ENCODE peak calls at places on chromosome 6, in five cellular contexts. One of them, this sample, is unnamed.

GRCh38 chr6:29723666-29724588 is 693 bp downstream of the HLA-F start:
- DNase-seq in CD8-positive, alpha-beta memory T cell: peak
- DNase-seq in bronchial epithelial cell: no peak
- DNase-seq in activated CD4-positive, alpha-beta T cell treated with anti-CD3 and anti-CD28 coated beads for 4 hours: peak
- DNase-seq in stimulated activated CD4-positive, alpha-beta T cell treated with anti-CD3 and anti-CD28 coated beads, Interleukin-1b, Interleukin-23, amount 100 ng/mL, for 4 hours: peak
- DNase-seq in this sample: no peak

GRCh38 chr6:85482206-85483040 is 32.5 kb downstream of the NT5E start:
- DNase-seq in CD8-positive, alpha-beta memory T cell: no peak
- DNase-seq in bronchial epithelial cell: no peak
- DNase-seq in activated CD4-positive, alpha-beta T cell treated with anti-CD3 and anti-CD28 coated beads for 4 hours: no peak
- DNase-seq in stimulated activated CD4-positive, alpha-beta T cell treated with anti-CD3 and anti-CD28 coated beads, Interleukin-1b, Interleukin-23, amount 100 ng/mL, for 4 hours: no peak
- DNase-seq in this sample: no peak

GRCh38 chr6:104771258-104771832 is 88.4 kb downstream of the HACE1 start:
- DNase-seq in CD8-positive, alpha-beta memory T cell: peak
- DNase-seq in bronchial epithelial cell: peak
- DNase-seq in activated CD4-positive, alpha-beta T cell treated with anti-CD3 and anti-CD28 coated beads for 4 hours: no peak
- DNase-seq in stimulated activated CD4-positive, alpha-beta T cell treated with anti-CD3 and anti-CD28 coated beads, Interleukin-1b, Interleukin-23, amount 100 ng/mL, for 4 hours: no peak
- DNase-seq in this sample: peak

GRCh38 chr6:88637761-88638160 is 325.7 kb downstream of the RNGTT start:
- DNase-seq in CD8-positive, alpha-beta memory T cell: no peak
- DNase-seq in bronchial epithelial cell: no peak
- DNase-seq in activated CD4-positive, alpha-beta T cell treated with anti-CD3 and anti-CD28 coated beads for 4 hours: no peak
- DNase-seq in stimulated activated CD4-positive, alpha-beta T cell treated with anti-CD3 and anti-CD28 coated beads, Interleukin-1b, Interleukin-23, amount 100 ng/mL, for 4 hours: no peak
- DNase-seq in this sample: no peak

GRCh38 chr6:151847064-151847463 is 39.6 kb downstream of the ESR1 start:
- DNase-seq in CD8-positive, alpha-beta memory T cell: no peak
- DNase-seq in bronchial epithelial cell: peak
- DNase-seq in activated CD4-positive, alpha-beta T cell treated with anti-CD3 and anti-CD28 coated beads for 4 hours: no peak
- DNase-seq in stimulated activated CD4-positive, alpha-beta T cell treated with anti-CD3 and anti-CD28 coated beads, Interleukin-1b, Interleukin-23, amount 100 ng/mL, for 4 hours: no peak
- DNase-seq in this sample: no peak

GRCh38 chr6:143901885-143902708 is 37.8 kb downstream of the ZC2HC1B start:
- DNase-seq in CD8-positive, alpha-beta memory T cell: no peak
- DNase-seq in bronchial epithelial cell: no peak
- DNase-seq in activated CD4-positive, alpha-beta T cell treated with anti-CD3 and anti-CD28 coated beads for 4 hours: no peak
- DNase-seq in stimulated activated CD4-positive, alpha-beta T cell treated with anti-CD3 and anti-CD28 coated beads, Interleukin-1b, Interleukin-23, amount 100 ng/mL, for 4 hours: no peak
- DNase-seq in this sample: no peak

GRCh38 chr6:7440476-7440875 is 50.9 kb downstream of the RIOK1 start:
- DNase-seq in CD8-positive, alpha-beta memory T cell: no peak
- DNase-seq in bronchial epithelial cell: no peak
- DNase-seq in activated CD4-positive, alpha-beta T cell treated with anti-CD3 and anti-CD28 coated beads for 4 hours: no peak
- DNase-seq in stimulated activated CD4-positive, alpha-beta T cell treated with anti-CD3 and anti-CD28 coated beads, Interleukin-1b, Interleukin-23, amount 100 ng/mL, for 4 hours: no peak
- DNase-seq in this sample: no peak

GRCh38 chr6:19715166-19715558 is 122.0 kb upstream of the ID4 start:
- DNase-seq in CD8-positive, alpha-beta memory T cell: no peak
- DNase-seq in bronchial epithelial cell: peak
- DNase-seq in activated CD4-positive, alpha-beta T cell treated with anti-CD3 and anti-CD28 coated beads for 4 hours: no peak
- DNase-seq in stimulated activated CD4-positive, alpha-beta T cell treated with anti-CD3 and anti-CD28 coated beads, Interleukin-1b, Interleukin-23, amount 100 ng/mL, for 4 hours: no peak
- DNase-seq in this sample: no peak

GRCh38 chr6:33505544-33506330 is 51.4 kb downstream of the ZBTB9 start:
- DNase-seq in CD8-positive, alpha-beta memory T cell: no peak
- DNase-seq in bronchial epithelial cell: no peak
- DNase-seq in activated CD4-positive, alpha-beta T cell treated with anti-CD3 and anti-CD28 coated beads for 4 hours: no peak
- DNase-seq in stimulated activated CD4-positive, alpha-beta T cell treated with anti-CD3 and anti-CD28 coated beads, Interleukin-1b, Interleukin-23, amount 100 ng/mL, for 4 hours: no peak
- DNase-seq in this sample: no peak

GRCh38 chr6:99589290-99589672 is 17.4 kb upstream of the PRDM13 start:
- DNase-seq in CD8-positive, alpha-beta memory T cell: no peak
- DNase-seq in bronchial epithelial cell: no peak
- DNase-seq in activated CD4-positive, alpha-beta T cell treated with anti-CD3 and anti-CD28 coated beads for 4 hours: no peak
- DNase-seq in stimulated activated CD4-positive, alpha-beta T cell treated with anti-CD3 and anti-CD28 coated beads, Interleukin-1b, Interleukin-23, amount 100 ng/mL, for 4 hours: no peak
- DNase-seq in this sample: no peak

GRCh38 chr6:72748759-72749158 is 126.9 kb downstream of the KCNQ5 start:
- DNase-seq in CD8-positive, alpha-beta memory T cell: no peak
- DNase-seq in bronchial epithelial cell: peak
- DNase-seq in activated CD4-positive, alpha-beta T cell treated with anti-CD3 and anti-CD28 coated beads for 4 hours: no peak
- DNase-seq in stimulated activated CD4-positive, alpha-beta T cell treated with anti-CD3 and anti-CD28 coated beads, Interleukin-1b, Interleukin-23, amount 100 ng/mL, for 4 hours: no peak
- DNase-seq in this sample: no peak

GRCh38 chr6:20242397-20242796 is 30.1 kb upstream of the MBOAT1 start:
- DNase-seq in CD8-positive, alpha-beta memory T cell: no peak
- DNase-seq in bronchial epithelial cell: no peak
- DNase-seq in activated CD4-positive, alpha-beta T cell treated with anti-CD3 and anti-CD28 coated beads for 4 hours: no peak
- DNase-seq in stimulated activated CD4-positive, alpha-beta T cell treated with anti-CD3 and anti-CD28 coated beads, Interleukin-1b, Interleukin-23, amount 100 ng/mL, for 4 hours: no peak
- DNase-seq in this sample: no peak

GRCh38 chr6:3046295-3046694 is 22.0 kb upstream of the RIPK1 start:
- DNase-seq in CD8-positive, alpha-beta memory T cell: no peak
- DNase-seq in bronchial epithelial cell: peak
- DNase-seq in activated CD4-positive, alpha-beta T cell treated with anti-CD3 and anti-CD28 coated beads for 4 hours: no peak
- DNase-seq in stimulated activated CD4-positive, alpha-beta T cell treated with anti-CD3 and anti-CD28 coated beads, Interleukin-1b, Interleukin-23, amount 100 ng/mL, for 4 hours: no peak
- DNase-seq in this sample: no peak